ENCODE peak calls at places on chromosomes 4 and X, in five cellular contexts. One of them, this sample, is unnamed.

GRCh38 chr4:138114434-138114833 is 127.7 kb downstream of the SLC7A11 start:
- DNase-seq in naive thymus-derived CD4-positive, alpha-beta T cell: no peak
- DNase-seq in coronary artery: no peak
- DNase-seq in CD4-positive, alpha-beta T cell: no peak
- DNase-seq in stomach: no peak
- DNase-seq in this sample: no peak

GRCh38 chrX:66676990-66677389 is 38.1 kb upstream of the EDA2R start:
- DNase-seq in naive thymus-derived CD4-positive, alpha-beta T cell: no peak
- DNase-seq in coronary artery: no peak
- DNase-seq in CD4-positive, alpha-beta T cell: no peak
- DNase-seq in stomach: no peak
- DNase-seq in this sample: no peak

GRCh38 chr4:54446556-54446955 is 211.2 kb upstream of the KIT start:
- DNase-seq in naive thymus-derived CD4-positive, alpha-beta T cell: no peak
- DNase-seq in coronary artery: no peak
- DNase-seq in CD4-positive, alpha-beta T cell: no peak
- DNase-seq in stomach: no peak
- DNase-seq in this sample: no peak

GRCh38 chr4:147057631-147057980 is 111.9 kb upstream of the TTC29 start:
- DNase-seq in naive thymus-derived CD4-positive, alpha-beta T cell: no peak
- DNase-seq in coronary artery: no peak
- DNase-seq in CD4-positive, alpha-beta T cell: no peak
- DNase-seq in stomach: no peak
- DNase-seq in this sample: no peak

GRCh38 chr4:147518846-147519767 is 38.2 kb downstream of the EDNRA start:
- DNase-seq in naive thymus-derived CD4-positive, alpha-beta T cell: peak
- DNase-seq in coronary artery: no peak
- DNase-seq in CD4-positive, alpha-beta T cell: peak
- DNase-seq in stomach: peak
- DNase-seq in this sample: peak

GRCh38 chr4:127505203-127505602 is 127.6 kb upstream of the INTU start:
- DNase-seq in naive thymus-derived CD4-positive, alpha-beta T cell: no peak
- DNase-seq in coronary artery: no peak
- DNase-seq in CD4-positive, alpha-beta T cell: no peak
- DNase-seq in stomach: peak
- DNase-seq in this sample: no peak

GRCh38 chr4:101035522-101035921 is 311.8 kb downstream of the PPP3CA start:
- DNase-seq in naive thymus-derived CD4-positive, alpha-beta T cell: no peak
- DNase-seq in coronary artery: no peak
- DNase-seq in CD4-positive, alpha-beta T cell: no peak
- DNase-seq in stomach: no peak
- DNase-seq in this sample: no peak

GRCh38 chr4:15717647-15718416 is 15.0 kb downstream of the BST1 start:
- DNase-seq in naive thymus-derived CD4-positive, alpha-beta T cell: no peak
- DNase-seq in coronary artery: no peak
- DNase-seq in CD4-positive, alpha-beta T cell: no peak
- DNase-seq in stomach: no peak
- DNase-seq in this sample: no peak

GRCh38 chr4:1244081-1244977 is 4.6 kb downstream of the CTBP1 start:
- DNase-seq in naive thymus-derived CD4-positive, alpha-beta T cell: no peak
- DNase-seq in coronary artery: peak
- DNase-seq in CD4-positive, alpha-beta T cell: no peak
- DNase-seq in stomach: no peak
- DNase-seq in this sample: no peak

GRCh38 chr4:184851200-184851541 is 25.4 kb upstream of the ACSL1 start:
- DNase-seq in naive thymus-derived CD4-positive, alpha-beta T cell: no peak
- DNase-seq in coronary artery: no peak
- DNase-seq in CD4-positive, alpha-beta T cell: no peak
- DNase-seq in stomach: no peak
- DNase-seq in this sample: no peak

GRCh38 chrX:30733852-30734660 is 80.8 kb downstream of the GK start:
- DNase-seq in naive thymus-derived CD4-positive, alpha-beta T cell: no peak
- DNase-seq in coronary artery: no peak
- DNase-seq in CD4-positive, alpha-beta T cell: no peak
- DNase-seq in stomach: no peak
- DNase-seq in this sample: no peak

GRCh38 chr4:94827481-94828110 is 69.8 kb downstream of the BMPR1B start:
- DNase-seq in naive thymus-derived CD4-positive, alpha-beta T cell: no peak
- DNase-seq in coronary artery: no peak
- DNase-seq in CD4-positive, alpha-beta T cell: no peak
- DNase-seq in stomach: no peak
- DNase-seq in this sample: no peak

GRCh38 chr4:9916346-9916745 is 105.0 kb downstream of the SLC2A9 start:
- DNase-seq in naive thymus-derived CD4-positive, alpha-beta T cell: no peak
- DNase-seq in coronary artery: no peak
- DNase-seq in CD4-positive, alpha-beta T cell: no peak
- DNase-seq in stomach: no peak
- DNase-seq in this sample: no peak

GRCh38 chrX:19893722-19894121 is 6.3 kb upstream of the SH3KBP1 start:
- DNase-seq in naive thymus-derived CD4-positive, alpha-beta T cell: no peak
- DNase-seq in coronary artery: no peak
- DNase-seq in CD4-positive, alpha-beta T cell: no peak
- DNase-seq in stomach: no peak
- DNase-seq in this sample: no peak

GRCh38 chr4:158856852-158857251 is 88.0 kb downstream of the FNIP2 start:
- DNase-seq in naive thymus-derived CD4-positive, alpha-beta T cell: no peak
- DNase-seq in coronary artery: no peak
- DNase-seq in CD4-positive, alpha-beta T cell: no peak
- DNase-seq in stomach: no peak
- DNase-seq in this sample: no peak

GRCh38 chrX:31271615-31272471 is 200.0 kb upstream of the FTHL17 start:
- DNase-seq in naive thymus-derived CD4-positive, alpha-beta T cell: no peak
- DNase-seq in coronary artery: no peak
- DNase-seq in CD4-positive, alpha-beta T cell: no peak
- DNase-seq in stomach: no peak
- DNase-seq in this sample: no peak

GRCh38 chr4:87030606-87031441 is 96.0 kb downstream of the AFF1 start:
- DNase-seq in naive thymus-derived CD4-positive, alpha-beta T cell: no peak
- DNase-seq in coronary artery: no peak
- DNase-seq in CD4-positive, alpha-beta T cell: no peak
- DNase-seq in stomach: no peak
- DNase-seq in this sample: no peak

GRCh38 chr4:21470531-21470930 is 478.0 kb downstream of the KCNIP4 start:
- DNase-seq in naive thymus-derived CD4-positive, alpha-beta T cell: no peak
- DNase-seq in coronary artery: no peak
- DNase-seq in CD4-positive, alpha-beta T cell: no peak
- DNase-seq in stomach: no peak
- DNase-seq in this sample: no peak

GRCh38 chr4:183634086-183634485 is 24.9 kb downstream of the RWDD4 start:
- DNase-seq in naive thymus-derived CD4-positive, alpha-beta T cell: no peak
- DNase-seq in coronary artery: no peak
- DNase-seq in CD4-positive, alpha-beta T cell: no peak
- DNase-seq in stomach: no peak
- DNase-seq in this sample: no peak

GRCh38 chr4:69617083-69617694 is 22.3 kb downstream of the UGT2A2 start:
- DNase-seq in naive thymus-derived CD4-positive, alpha-beta T cell: no peak
- DNase-seq in coronary artery: no peak
- DNase-seq in CD4-positive, alpha-beta T cell: no peak
- DNase-seq in stomach: no peak
- DNase-seq in this sample: no peak

GRCh38 chr4:66930216-66930615 is 615.1 kb downstream of the CENPC start:
- DNase-seq in naive thymus-derived CD4-positive, alpha-beta T cell: no peak
- DNase-seq in coronary artery: no peak
- DNase-seq in CD4-positive, alpha-beta T cell: no peak
- DNase-seq in stomach: no peak
- DNase-seq in this sample: no peak

GRCh38 chr4:45331796-45332195 is 605.4 kb upstream of the GNPDA2 start:
- DNase-seq in naive thymus-derived CD4-positive, alpha-beta T cell: no peak
- DNase-seq in coronary artery: no peak
- DNase-seq in CD4-positive, alpha-beta T cell: no peak
- DNase-seq in stomach: no peak
- DNase-seq in this sample: no peak

GRCh38 chrX:85391879-85392238 is 12.4 kb upstream of the POF1B start:
- DNase-seq in naive thymus-derived CD4-positive, alpha-beta T cell: no peak
- DNase-seq in coronary artery: no peak
- DNase-seq in CD4-positive, alpha-beta T cell: no peak
- DNase-seq in stomach: no peak
- DNase-seq in this sample: no peak

GRCh38 chr4:159417006-159417405 is 314.1 kb downstream of the RAPGEF2 start:
- DNase-seq in naive thymus-derived CD4-positive, alpha-beta T cell: no peak
- DNase-seq in coronary artery: no peak
- DNase-seq in CD4-positive, alpha-beta T cell: no peak
- DNase-seq in stomach: no peak
- DNase-seq in this sample: no peak

GRCh38 chr4:112700679-112701078 is 63.7 kb downstream of the LARP7 start:
- DNase-seq in naive thymus-derived CD4-positive, alpha-beta T cell: no peak
- DNase-seq in coronary artery: no peak
- DNase-seq in CD4-positive, alpha-beta T cell: no peak
- DNase-seq in stomach: no peak
- DNase-seq in this sample: no peak

GRCh38 chr4:150236626-150237025 is 158.4 kb downstream of the DCLK2 start:
- DNase-seq in naive thymus-derived CD4-positive, alpha-beta T cell: no peak
- DNase-seq in coronary artery: no peak
- DNase-seq in CD4-positive, alpha-beta T cell: no peak
- DNase-seq in stomach: no peak
- DNase-seq in this sample: no peak

GRCh38 chrX:101658661-101659477 is 781 bp downstream of the ARMCX2 start:
- DNase-seq in naive thymus-derived CD4-positive, alpha-beta T cell: peak
- DNase-seq in coronary artery: no peak
- DNase-seq in CD4-positive, alpha-beta T cell: peak
- DNase-seq in stomach: peak
- DNase-seq in this sample: peak

GRCh38 chr4:160835789-160836188 is 1328.0 kb downstream of the FSTL5 start:
- DNase-seq in naive thymus-derived CD4-positive, alpha-beta T cell: no peak
- DNase-seq in coronary artery: no peak
- DNase-seq in CD4-positive, alpha-beta T cell: no peak
- DNase-seq in stomach: no peak
- DNase-seq in this sample: no peak

GRCh38 chr4:37588150-37588549 is 98.0 kb downstream of the RELL1 start:
- DNase-seq in naive thymus-derived CD4-positive, alpha-beta T cell: no peak
- DNase-seq in coronary artery: no peak
- DNase-seq in CD4-positive, alpha-beta T cell: no peak
- DNase-seq in stomach: no peak
- DNase-seq in this sample: no peak

GRCh38 chrX:107708762-107709161 is 66.8 kb downstream of the TSC22D3 start:
- DNase-seq in naive thymus-derived CD4-positive, alpha-beta T cell: no peak
- DNase-seq in coronary artery: peak
- DNase-seq in CD4-positive, alpha-beta T cell: no peak
- DNase-seq in stomach: no peak
- DNase-seq in this sample: no peak

GRCh38 chrX:30865020-30865419 is 24.0 kb downstream of the TAB3 start:
- DNase-seq in naive thymus-derived CD4-positive, alpha-beta T cell: no peak
- DNase-seq in coronary artery: no peak
- DNase-seq in CD4-positive, alpha-beta T cell: no peak
- DNase-seq in stomach: no peak
- DNase-seq in this sample: no peak

GRCh38 chrX:153512501-153512893 is 4.9 kb upstream of the ATP2B3 start:
- DNase-seq in naive thymus-derived CD4-positive, alpha-beta T cell: no peak
- DNase-seq in coronary artery: no peak
- DNase-seq in CD4-positive, alpha-beta T cell: no peak
- DNase-seq in stomach: no peak
- DNase-seq in this sample: no peak
- H3K27ac ChIP-seq in naive thymus-derived CD4-positive, alpha-beta T cell: no peak
- H3K27ac ChIP-seq in coronary artery: no peak
- H3K27ac ChIP-seq in CD4-positive, alpha-beta T cell: no peak
- H3K27ac ChIP-seq in stomach: no peak
- H3K27ac ChIP-seq in this sample: no peak

DNA sequence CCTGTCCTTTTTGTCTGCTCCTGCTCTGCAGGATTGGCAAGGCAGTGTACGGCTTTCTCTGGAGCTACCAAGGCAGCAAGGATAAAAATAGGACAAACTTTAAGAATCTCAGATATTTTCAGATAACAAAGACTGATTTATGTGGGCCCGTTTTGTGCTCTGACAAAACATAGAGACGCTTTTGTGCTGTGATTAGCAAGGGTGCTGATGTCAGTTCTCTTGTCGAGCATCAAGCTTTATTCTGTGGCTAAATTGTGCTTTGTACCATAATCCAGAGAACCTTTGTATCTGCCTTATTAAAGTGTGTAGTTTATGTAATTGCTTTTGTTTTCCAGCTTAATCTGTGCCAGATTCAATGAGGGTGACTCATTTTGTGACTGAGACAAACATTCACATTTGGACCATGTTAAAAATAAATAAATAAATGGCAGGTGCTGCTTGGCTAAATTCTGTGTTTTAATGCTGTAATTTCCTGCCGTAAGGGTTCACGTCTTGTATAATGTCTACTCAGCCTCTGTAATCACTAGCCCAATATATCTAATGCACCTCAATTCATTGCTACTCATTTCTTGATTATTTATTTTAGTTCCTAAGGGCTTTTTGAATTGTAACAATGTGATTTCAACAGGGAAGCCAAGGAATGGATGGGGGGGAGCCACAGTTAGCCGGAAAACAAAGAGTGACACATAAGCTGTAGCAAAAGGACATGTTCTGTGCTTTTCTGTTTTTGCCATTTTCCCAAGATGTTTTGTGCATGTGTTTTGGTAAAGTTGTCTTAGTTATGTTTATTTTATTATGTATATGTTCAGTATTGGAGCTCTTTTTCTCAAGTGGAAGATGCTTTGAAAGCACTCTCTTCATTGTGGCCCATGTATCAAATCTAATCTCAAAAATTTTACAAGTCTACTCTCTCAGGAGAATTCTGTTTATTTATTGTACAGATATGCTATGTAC is 75.1 kb downstream of the GAB1 start:
- DNase-seq in naive thymus-derived CD4-positive, alpha-beta T cell: no peak
- DNase-seq in coronary artery: no peak
- DNase-seq in CD4-positive, alpha-beta T cell: no peak
- DNase-seq in stomach: no peak
- DNase-seq in this sample: peak
- H3K27ac ChIP-seq in naive thymus-derived CD4-positive, alpha-beta T cell: no peak
- H3K27ac ChIP-seq in coronary artery: peak
- H3K27ac ChIP-seq in CD4-positive, alpha-beta T cell: no peak
- H3K27ac ChIP-seq in stomach: peak
- H3K27ac ChIP-seq in this sample: peak

DNA sequence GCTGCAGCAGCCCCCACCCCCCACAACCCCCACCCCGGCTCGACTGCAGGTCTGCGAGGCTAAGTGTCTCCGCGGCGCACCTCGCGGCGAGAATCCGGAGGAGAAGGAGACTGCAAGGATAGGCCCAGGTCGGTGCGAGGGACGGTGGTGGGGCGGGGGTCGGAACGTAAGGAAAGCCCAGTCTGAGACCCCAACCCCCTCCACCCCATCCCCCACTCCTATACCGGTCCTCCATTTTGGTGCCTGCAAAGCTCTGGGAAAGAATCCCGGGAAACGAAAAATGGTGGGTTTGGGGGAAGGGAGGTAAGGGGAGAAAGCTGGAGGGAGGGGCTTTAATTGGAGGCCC is 614 bp downstream of the BEX3 start:
- DNase-seq in naive thymus-derived CD4-positive, alpha-beta T cell: no peak
- DNase-seq in coronary artery: no peak
- DNase-seq in CD4-positive, alpha-beta T cell: no peak
- DNase-seq in stomach: no peak
- DNase-seq in this sample: no peak
- H3K27ac ChIP-seq in naive thymus-derived CD4-positive, alpha-beta T cell: peak
- H3K27ac ChIP-seq in coronary artery: peak
- H3K27ac ChIP-seq in CD4-positive, alpha-beta T cell: no peak
- H3K27ac ChIP-seq in stomach: peak
- H3K27ac ChIP-seq in this sample: peak

DNA sequence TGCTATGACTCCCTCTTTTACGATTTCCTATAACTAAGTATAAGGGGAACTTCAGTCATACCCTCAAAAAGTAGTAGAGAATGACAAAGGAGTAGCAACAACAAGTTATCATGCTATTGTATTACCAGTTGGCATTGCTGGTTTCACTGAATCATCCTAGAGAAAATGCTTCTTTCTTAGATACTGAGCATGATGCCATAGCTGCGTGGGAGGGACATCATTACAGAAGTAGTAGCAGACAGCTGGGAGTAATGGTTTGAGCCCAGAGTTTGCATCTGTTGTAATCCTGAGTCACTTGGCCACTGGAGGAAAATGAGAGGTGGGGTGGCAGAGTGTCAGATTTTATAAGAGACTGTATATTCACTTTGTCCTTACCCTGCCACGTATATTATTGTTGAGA is 38.6 kb downstream of the MTMR1 start:
- DNase-seq in naive thymus-derived CD4-positive, alpha-beta T cell: no peak
- DNase-seq in coronary artery: no peak
- DNase-seq in CD4-positive, alpha-beta T cell: no peak
- DNase-seq in stomach: no peak
- DNase-seq in this sample: no peak
- H3K27ac ChIP-seq in naive thymus-derived CD4-positive, alpha-beta T cell: no peak
- H3K27ac ChIP-seq in coronary artery: no peak
- H3K27ac ChIP-seq in CD4-positive, alpha-beta T cell: no peak
- H3K27ac ChIP-seq in stomach: no peak
- H3K27ac ChIP-seq in this sample: no peak